ENCODE peak calls at places on chromosome 10, in eight cellular contexts. D is colonic mucosa, U is body of pancreas, W is pancreas, P is OCI-LY7, B is psoas muscle, O is left ventricle myocardium inferior, Z is neural crest cell. K is an unnamed sample.

GRCh38 chr10:77264107-77264506 is 373.5 kb downstream of the KCNMA1 start:
- DNase-seq in P (no peak), U (no peak), O (no peak), D (no peak), W (no peak), B (no peak), Z (no peak), K (no peak)

GRCh38 chr10:75379234-75379724 is 22.3 kb downstream of the ZNF503 start:
- DNase-seq in O (no peak), P (no peak), U (no peak), D (no peak), Z (no peak), B (no peak), W (no peak), K (no peak)

GRCh38 chr10:37975407-37975991 is 948 bp downstream of the ZNF25 start:
- DNase-seq in O (no peak), P (peak; percentile 51), B (no peak), W (no peak), U (no peak), D (no peak), Z (no peak), K (no peak)

GRCh38 chr10:50807851-50808776 is 68.4 kb downstream of the ASAH2B start:
- DNase-seq in Z (no peak), O (no peak), B (no peak), U (peak; percentile 63), W (no peak), D (no peak), P (no peak), K (no peak)

GRCh38 chr10:105075031-105075430 is 433.9 kb downstream of the SORCS3 start:
- DNase-seq in D (no peak), P (no peak), B (no peak), U (no peak), O (no peak), W (no peak), Z (no peak), K (no peak)

GRCh38 chr10:99539120-99539519 is 6.4 kb downstream of the NKX2-3 start:
- DNase-seq in P (no peak), W (no peak), B (no peak), U (no peak), D (no peak), O (no peak), Z (no peak), K (no peak)

GRCh38 chr10:102628451-102628911 is 15.8 kb upstream of the TRIM8 start:
- DNase-seq in U (peak; percentile 56), W (peak; percentile 76), Z (no peak), O (peak; percentile 78), P (no peak), B (peak; percentile 70), D (no peak), K (no peak)

GRCh38 chr10:91115618-91116390 is 104.7 kb upstream of the PCGF5 start:
- DNase-seq in B (no peak), W (no peak), Z (no peak), P (no peak), U (no peak), D (no peak), O (no peak), K (no peak)

GRCh38 chr10:79069325-79070090 is 742 bp downstream of the ZMIZ1 start:
- DNase-seq in B (peak; percentile 69), D (peak; percentile 50), Z (peak; percentile 22), W (peak; percentile 78), U (peak; percentile 45), P (peak; percentile 44), O (peak; percentile 67), K (no peak)

GRCh38 chr10:91540714-91541113 is 92.2 kb downstream of the PPP1R3C start:
- DNase-seq in U (no peak), Z (no peak), B (no peak), D (no peak), W (no peak), O (no peak), P (no peak), K (no peak)

GRCh38 chr10:80070068-80070467 is 8.4 kb upstream of the TMEM254 start:
- DNase-seq in U (no peak), D (no peak), W (no peak), P (no peak), Z (no peak), B (peak; percentile 21), O (no peak), K (no peak)

GRCh38 chr10:43225787-43226153 is 41.1 kb downstream of the RASGEF1A start:
- DNase-seq in U (no peak), Z (no peak), P (no peak), B (peak; percentile 18), W (peak; percentile 43), O (peak; percentile 6), D (peak; percentile 11), K (no peak)

GRCh38 chr10:71127773-71128172 is 84.6 kb upstream of the UNC5B start:
- DNase-seq in W (no peak), O (no peak), B (no peak), Z (no peak), U (no peak), D (no peak), P (no peak), K (no peak)

GRCh38 chr10:1706711-1707110 is 30.6 kb downstream of the ADARB2 start:
- DNase-seq in U (no peak), P (peak; percentile 31), O (no peak), W (no peak), Z (no peak), B (no peak), D (no peak), K (no peak)

GRCh38 chr10:24382596-24382978 is 173.6 kb downstream of the KIAA1217 start:
- DNase-seq in U (no peak), D (no peak), B (no peak), O (no peak), Z (no peak), W (no peak), P (no peak), K (no peak)

DNA sequence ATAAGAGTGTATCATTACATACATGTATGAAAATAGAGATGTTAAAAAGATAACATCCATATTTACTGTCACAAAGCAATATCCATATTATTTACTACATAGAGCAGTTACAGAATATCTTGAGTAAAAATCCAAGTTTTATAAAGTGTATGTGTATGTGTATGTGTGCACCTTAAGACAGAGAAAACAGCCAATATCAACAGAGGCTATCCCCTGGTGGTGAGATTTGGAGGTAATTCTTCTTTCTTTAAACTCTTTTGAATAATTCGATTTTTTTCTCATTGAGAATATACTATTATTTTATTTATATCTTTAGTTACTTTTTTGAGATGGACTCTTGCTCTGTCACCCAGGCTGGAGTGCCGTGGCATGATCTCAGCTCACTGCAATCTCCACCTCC is 18.4 kb downstream of the TRDMT1 start:
- DNase-seq in Z (no peak), B (no peak), U (no peak), P (no peak), D (no peak), O (no peak), W (no peak), K (no peak)
- TF ChIP-seq CTCF in Z (peak; percentile 48), B (no peak), U (no peak), P (no peak), D (no peak), O (peak; percentile 10), W (no peak), K (no peak)

GRCh38 chr10:22010973-22011408 is 7.5 kb upstream of the DNAJC1 start:
- DNase-seq in Z (no peak), B (no peak), O (no peak), U (no peak), W (no peak), P (peak; percentile 40), D (no peak), K (no peak)
- TF ChIP-seq CTCF in Z (peak; percentile 79), B (peak; percentile 53), O (peak; percentile 58), U (peak; percentile 49), W (peak; percentile 42), P (peak; percentile 76), D (peak; percentile 41), K (peak; percentile 9)

GRCh38 chr10:122279725-122280141 is 8.6 kb downstream of the BTBD16 start:
- DNase-seq in Z (peak; percentile 54), P (peak; percentile 41), W (no peak), U (peak; percentile 40), D (no peak), B (no peak), O (peak; percentile 38), K (no peak)
- TF ChIP-seq CTCF in Z (peak; percentile 68), P (peak; percentile 77), W (peak; percentile 17), U (no peak), D (peak; percentile 47), B (peak; percentile 77), O (peak; percentile 74), K (peak; percentile 39)

DNA sequence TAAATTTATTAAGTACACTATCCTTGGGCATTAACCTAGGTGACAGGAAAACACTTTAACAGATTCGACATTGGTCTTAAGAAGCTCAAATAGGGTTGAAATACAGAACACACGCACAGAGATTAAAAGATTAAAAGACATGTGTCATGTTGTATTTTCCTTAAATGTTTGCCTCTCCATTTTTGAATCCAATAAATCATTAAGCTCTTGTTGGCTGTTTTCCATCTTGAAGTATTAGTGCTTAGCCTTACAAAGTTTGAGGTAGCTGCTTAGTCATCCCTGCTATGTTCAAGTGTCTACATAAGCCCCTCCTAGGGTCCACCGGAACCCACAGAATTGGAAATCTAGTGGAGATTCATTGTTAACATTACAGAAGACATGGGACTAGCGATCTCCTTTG is 12.7 kb upstream of the GJD4 start:
- DNase-seq in O (no peak), Z (no peak), P (no peak), D (no peak), B (no peak), U (no peak), W (no peak), K (no peak)
- TF ChIP-seq CTCF in O (no peak), Z (no peak), P (no peak), D (no peak), B (no peak), U (no peak), W (no peak), K (no peak)

GRCh38 chr10:131770946-131771633 is 129.7 kb upstream of the PPP2R2D start:
- DNase-seq in B (no peak), W (no peak), D (no peak), Z (no peak), P (no peak), O (no peak), U (no peak), K (no peak)
- TF ChIP-seq CTCF in B (no peak), W (no peak), D (no peak), Z (no peak), P (no peak), O (no peak), U (no peak), K (no peak)

GRCh38 chr10:62373995-62374861 is at the start of gene ZNF365:
- DNase-seq in O (peak; percentile 16), W (peak; percentile 68), B (peak; percentile 17), Z (peak; percentile 38), U (no peak), P (no peak), D (no peak), K (no peak)
- TF ChIP-seq CTCF in O (no peak), W (no peak), B (no peak), Z (no peak), U (no peak), P (no peak), D (no peak), K (no peak)